ENCODE peak calls at places on chromosomes 5 and 9, in six cellular contexts. P is mesenchymal stem cell, J is H9, V is trophoblast cell, X is IMR-90, F is H1. W is an unnamed sample.

GRCh38 chr5:33601881-33602280 is 161.1 kb downstream of the TARS1 start:
- DNase-seq in P (no peak), J (no peak), V (peak; percentile 58), X (no peak), F (no peak), W (no peak)

GRCh38 chr5:152547202-152547601 is 142.1 kb upstream of the NMUR2 start:
- DNase-seq in P (no peak), J (no peak), V (no peak), X (no peak), F (no peak), W (no peak)

GRCh38 chr9:122420315-122420714 is 49.5 kb downstream of the PTGS1 start:
- DNase-seq in P (no peak), J (no peak), V (no peak), X (no peak), F (no peak), W (no peak)

GRCh38 chr5:139797856-139798510 is 2.4 kb downstream of the PSD2 start:
- DNase-seq in P (no peak), J (no peak), V (peak; percentile 4), X (no peak), F (no peak), W (no peak)

GRCh38 chr5:29984153-29984534 is 1209.3 kb upstream of the CDH6 start:
- DNase-seq in P (no peak), J (no peak), V (no peak), X (no peak), F (no peak), W (no peak)

GRCh38 chr5:177430146-177430951 is 3.9 kb downstream of the GRK6 start:
- DNase-seq in P (no peak), J (no peak), V (no peak), X (no peak), F (no peak), W (no peak)

GRCh38 chr5:78213799-78214198 is 80.7 kb downstream of the AP3B1 start:
- DNase-seq in P (no peak), J (no peak), V (no peak), X (no peak), F (no peak), W (no peak)

GRCh38 chr9:35690447-35691324 is 961 bp upstream of the TPM2 start:
- DNase-seq in P (peak; percentile 87), J (peak; percentile 66), V (peak; percentile 55), X (peak; percentile 75), F (no peak), W (peak; percentile 47)

GRCh38 chr5:150595466-150596031 is 44.9 kb upstream of the SYNPO start:
- DNase-seq in P (peak; percentile 47), J (no peak), V (peak; percentile 55), X (no peak), F (no peak), W (no peak)

GRCh38 chr5:171415115-171415730 is 4.2 kb upstream of the FGF18 start:
- DNase-seq in P (no peak), J (peak; percentile 34), V (no peak), X (peak; percentile 63), F (no peak), W (no peak)

GRCh38 chr9:119071636-119072035 is 297.6 kb downstream of the BRINP1 start:
- DNase-seq in P (no peak), J (no peak), V (no peak), X (no peak), F (no peak), W (no peak)

GRCh38 chr5:167245871-167246270 is 1045.6 kb upstream of the WWC1 start:
- DNase-seq in P (no peak), J (peak; percentile 45), V (no peak), X (no peak), F (no peak), W (no peak)

GRCh38 chr5:40776658-40776977 is 20.9 kb upstream of the TTC33 start:
- DNase-seq in P (no peak), J (no peak), V (no peak), X (no peak), F (no peak), W (no peak)

GRCh38 chr5:133773247-133774202 is 161.2 kb upstream of the FSTL4 start:
- DNase-seq in P (no peak), J (peak; percentile 17), V (no peak), X (no peak), F (no peak), W (no peak)

GRCh38 chr5:118548761-118549160 is 439.6 kb downstream of the DTWD2 start:
- DNase-seq in P (peak; percentile 63), J (no peak), V (peak; percentile 92), X (peak; percentile 28), F (no peak), W (no peak)

GRCh38 chr5:108521841-108522506 is 140.1 kb upstream of the FBXL17 start:
- DNase-seq in P (peak; percentile 80), J (no peak), V (peak; percentile 82), X (peak; percentile 72), F (no peak), W (peak; percentile 58)

GRCh38 chr9:477146-477545 is 262.5 kb downstream of the DOCK8 start:
- DNase-seq in P (no peak), J (no peak), V (peak; percentile 83), X (no peak), F (no peak), W (no peak)

GRCh38 chr5:172321593-172321992 is 38.0 kb upstream of the UBTD2 start:
- DNase-seq in P (no peak), J (no peak), V (peak; percentile 39), X (no peak), F (no peak), W (no peak)

GRCh38 chr9:135505406-135506187 is 5.1 kb downstream of the MRPS2 start:
- DNase-seq in P (no peak), J (no peak), V (no peak), X (no peak), F (no peak), W (no peak)

GRCh38 chr5:149345147-149345891 is at the start of gene GRPEL2:
- DNase-seq in P (peak; percentile 97), J (peak; percentile 97), V (peak; percentile 99), X (peak; percentile 98), F (peak; percentile 86), W (peak; percentile 93)

GRCh38 chr9:110048473-110048975 is 159.4 kb downstream of the C9orf152 start:
- DNase-seq in P (peak; percentile 88), J (peak; percentile 85), V (peak; percentile 81), X (peak; percentile 79), F (peak; percentile 49), W (peak; percentile 70)

GRCh38 chr9:130936285-130937117 is 2.5 kb downstream of the FIBCD1 start:
- DNase-seq in P (peak; percentile 78), J (peak; percentile 93), V (peak; percentile 29), X (peak; percentile 75), F (peak; percentile 59), W (no peak)

GRCh38 chr9:95316794-95317118 is 753 bp downstream of the FANCC start:
- DNase-seq in P (peak; percentile 81), J (peak; percentile 94), V (peak; percentile 30), X (peak; percentile 50), F (peak; percentile 51), W (peak; percentile 83)

GRCh38 chr5:128711216-128711615 is 173.2 kb upstream of the FBN2 start:
- DNase-seq in P (no peak), J (no peak), V (peak; percentile 5), X (no peak), F (no peak), W (no peak)

GRCh38 chr9:136117291-136118060 is 1.2 kb downstream of the TMEM250 start:
- DNase-seq in P (no peak), J (peak; percentile 41), V (peak; percentile 52), X (no peak), F (no peak), W (no peak)

GRCh38 chr5:69231281-69231680 is 3.4 kb upstream of the CDK7 start:
- DNase-seq in P (no peak), J (no peak), V (peak; percentile 91), X (no peak), F (no peak), W (no peak)

GRCh38 chr5:174720066-174720611 is 4.2 kb upstream of the MSX2 start:
- DNase-seq in P (no peak), J (peak; percentile 50), V (no peak), X (no peak), F (no peak), W (no peak)

GRCh38 chr9:4297795-4298254 is 2.0 kb downstream of the GLIS3 start:
- DNase-seq in P (peak; percentile 84), J (peak; percentile 72), V (peak; percentile 55), X (peak; percentile 65), F (no peak), W (peak; percentile 80)

GRCh38 chr9:105385372-105385985 is 62.4 kb upstream of the FSD1L start:
- DNase-seq in P (no peak), J (no peak), V (no peak), X (no peak), F (no peak), W (no peak)

GRCh38 chr9:132637801-132638200 is 32.0 kb downstream of the DDX31 start:
- DNase-seq in P (no peak), J (no peak), V (no peak), X (no peak), F (no peak), W (no peak)
- H4K91ac ChIP-seq in P (no peak overlapping the region), J (no peak overlapping the region), V (no peak overlapping the region), X (no peak overlapping the region), F (no peak overlapping the region), W (no peak overlapping the region)

DNA sequence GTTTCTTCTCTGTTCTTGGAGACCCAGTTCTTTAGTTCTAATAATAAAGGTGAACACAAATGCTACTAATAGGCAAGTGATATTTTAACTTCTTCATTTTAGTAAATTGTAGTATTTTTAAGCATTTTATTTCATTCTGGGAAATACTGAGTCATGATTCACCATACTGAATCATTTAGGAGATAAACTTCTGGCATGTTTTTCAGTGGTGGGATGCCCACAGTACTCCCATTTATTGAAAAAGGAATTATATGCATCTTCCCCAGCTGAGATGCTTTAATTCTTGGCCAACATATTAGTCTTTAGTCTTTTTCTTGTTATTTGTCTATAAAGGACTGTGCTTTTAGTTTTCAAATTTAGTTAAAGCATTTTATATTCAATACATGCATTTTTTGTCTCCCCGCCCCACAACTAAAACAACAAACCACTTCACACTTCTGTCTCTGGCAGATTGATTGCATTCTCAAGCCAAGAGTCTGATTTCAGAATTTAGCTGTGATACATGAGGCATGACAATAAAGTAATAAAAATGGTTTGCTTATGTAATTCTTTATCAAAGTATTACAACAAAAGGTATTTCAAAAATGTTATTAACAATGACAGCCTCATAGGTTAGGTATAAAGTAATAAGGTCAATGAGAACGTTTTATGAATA is 125.2 kb upstream of the CDH18 start:
- DNase-seq in P (no peak), J (no peak), V (no peak), X (no peak), F (no peak), W (no peak)
- H3K14ac ChIP-seq in P (no peak overlapping the region), J (no peak overlapping the region), V (no peak overlapping the region), X (no peak overlapping the region), F (no peak overlapping the region), W (no peak overlapping the region)

GRCh38 chr5:56617998-56618397 is 197.4 kb upstream of the MAP3K1 start:
- DNase-seq in P (no peak), J (no peak), V (no peak), X (no peak), F (no peak), W (no peak)
- H4K91ac ChIP-seq in P (no peak overlapping the region), J (no peak overlapping the region), V (no peak overlapping the region), X (no peak overlapping the region), F (no peak overlapping the region), W (no peak overlapping the region)

DNA sequence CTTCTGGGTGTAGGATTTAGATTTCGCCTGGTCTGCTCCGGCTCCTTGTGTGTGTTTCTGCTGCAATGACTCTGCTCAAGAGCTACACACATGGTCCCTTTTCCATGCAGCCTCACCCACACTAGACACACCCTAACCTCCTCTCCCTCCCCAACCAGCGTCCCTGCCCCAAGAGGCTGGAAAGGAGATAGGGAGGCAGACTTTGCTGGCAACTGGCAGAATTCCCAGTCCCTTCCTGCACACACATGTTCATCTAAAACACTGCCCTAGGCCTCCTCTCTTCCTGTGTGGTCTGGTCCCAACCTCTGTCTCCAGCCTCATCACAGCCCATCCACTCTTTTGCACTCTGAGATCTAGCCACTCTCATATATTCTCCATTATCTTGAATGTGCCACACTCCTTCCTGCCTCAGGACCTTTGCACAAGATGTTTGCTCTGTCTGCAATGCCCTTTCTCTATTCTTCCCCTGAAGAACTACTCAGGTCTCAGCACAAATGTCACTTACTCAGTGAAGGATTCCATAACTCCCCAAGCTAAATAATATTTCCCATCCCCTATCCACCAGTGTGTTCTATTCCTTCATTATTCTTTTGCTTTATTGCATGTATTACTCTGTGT is 253.8 kb downstream of the CDK5RAP2 start:
- DNase-seq in P (no peak), J (no peak), V (no peak), X (no peak), F (no peak), W (no peak)
- H3K14ac ChIP-seq in P (no peak overlapping the region), J (no peak overlapping the region), V (no peak overlapping the region), X (no peak overlapping the region), F (no peak overlapping the region), W (no peak overlapping the region)

W was measured in neuronal stem cell.